ENCODE peak calls at places on chromosome 13, in five cellular contexts. F, C, R, H and N are unnamed samples.

GRCh38 chr13:44237276-44237767 is 136.3 kb upstream of the SERP2 start:
- DNase-seq in F (peak; percentile 76), C (no peak), R (peak; percentile 64), H (peak; percentile 92), N (peak; percentile 64)

GRCh38 chr13:110634558-110634957 is 19.2 kb downstream of the NAXD start:
- DNase-seq in F (peak; percentile 91), C (no peak), R (no peak), H (no peak), N (no peak)

GRCh38 chr13:113785051-113786010 is 26.3 kb downstream of the TMEM255B start:
- DNase-seq in F (peak; percentile 95), C (no peak), R (peak; percentile 67), H (no peak), N (no peak)

GRCh38 chr13:60398438-60398891 is 1.4 kb downstream of the TDRD3 start:
- DNase-seq in F (no peak), C (no peak), R (no peak), H (no peak), N (no peak)

GRCh38 chr13:95267662-95268369 is 33.4 kb downstream of the ABCC4 start:
- DNase-seq in F (peak; percentile 50), C (no peak), R (peak; percentile 82), H (no peak), N (no peak)

GRCh38 chr13:49759503-49759902 is 33.0 kb downstream of the KPNA3 start:
- DNase-seq in F (no peak), C (no peak), R (peak; percentile 13), H (no peak), N (no peak)

GRCh38 chr13:110501188-110501587 is 60.3 kb downstream of the RAB20 start:
- DNase-seq in F (no peak), C (no peak), R (no peak), H (no peak), N (no peak)

GRCh38 chr13:71218960-71219359 is 648.0 kb downstream of the DACH1 start:
- DNase-seq in F (no peak), C (no peak), R (no peak), H (no peak), N (no peak)

GRCh38 chr13:99062593-99062992 is 84.7 kb upstream of the DOCK9 start:
- DNase-seq in F (peak; percentile 59), C (no peak), R (peak; percentile 75), H (no peak), N (no peak)

GRCh38 chr13:25490236-25490635 is 118.5 kb downstream of the ATP8A2 start:
- DNase-seq in F (no peak), C (no peak), R (no peak), H (no peak), N (no peak)

GRCh38 chr13:52319876-52320275 is 86.1 kb downstream of the THSD1 start:
- DNase-seq in F (peak; percentile 7), C (no peak), R (peak; percentile 25), H (no peak), N (no peak)

GRCh38 chr13:33388254-33388998 is 102.9 kb upstream of the STARD13 start:
- DNase-seq in F (peak; percentile 3), C (no peak), R (peak; percentile 58), H (no peak), N (no peak)

GRCh38 chr13:19663416-19663979 is 30.0 kb downstream of the MPHOSPH8 start:
- DNase-seq in F (no peak), C (no peak), R (no peak), H (no peak), N (no peak)

GRCh38 chr13:31556376-31556775 is 182.9 kb upstream of the RXFP2 start:
- DNase-seq in F (peak; percentile 1), C (no peak), R (peak; percentile 75), H (no peak), N (no peak)

GRCh38 chr13:113616991-113617749 is 32.6 kb downstream of the TFDP1 start:
- DNase-seq in F (peak; percentile 17), C (no peak), R (peak; percentile 58), H (no peak), N (no peak)

GRCh38 chr13:43661321-43661720 is 125.5 kb downstream of the ENOX1 start:
- DNase-seq in F (no peak), C (no peak), R (no peak), H (no peak), N (no peak)

GRCh38 chr13:43804461-43805070 is 17.8 kb upstream of the ENOX1 start:
- DNase-seq in F (peak; percentile 21), C (no peak), R (peak; percentile 80), H (no peak), N (no peak)

GRCh38 chr13:27375686-27376326 is 48.6 kb upstream of the GTF3A start:
- DNase-seq in F (peak; percentile 46), C (peak; percentile 83), R (peak; percentile 60), H (peak; percentile 76), N (peak; percentile 39)

GRCh38 chr13:44874886-44875630 is 114.2 kb downstream of the NUFIP1 start:
- DNase-seq in F (peak; percentile 70), C (no peak), R (no peak), H (peak; percentile 37), N (no peak)

GRCh38 chr13:47679391-47679790 is 321.7 kb downstream of the SUCLA2 start:
- DNase-seq in F (no peak), C (no peak), R (no peak), H (no peak), N (no peak)

GRCh38 chr13:40468227-40468838 is 198.1 kb downstream of the FOXO1 start:
- DNase-seq in F (no peak), C (no peak), R (no peak), H (no peak), N (no peak)

GRCh38 chr13:92196566-92197256 is 798.3 kb downstream of the GPC5 start:
- DNase-seq in F (no peak), C (no peak), R (no peak), H (no peak), N (no peak)

GRCh38 chr13:50156722-50157121 is 141.5 kb downstream of the KCNRG start:
- DNase-seq in F (no peak), C (no peak), R (no peak), H (no peak), N (no peak)

GRCh38 chr13:99442273-99442895 is 58.9 kb upstream of the TM9SF2 start:
- DNase-seq in F (peak; percentile 21), C (no peak), R (peak; percentile 60), H (no peak), N (no peak)

GRCh38 chr13:38538412-38538811 is 148.5 kb upstream of the FREM2 start:
- DNase-seq in F (no peak), C (no peak), R (no peak), H (no peak), N (no peak)

GRCh38 chr13:108834193-108834592 is 204.8 kb downstream of the MYO16 start:
- DNase-seq in F (no peak), C (no peak), R (no peak), H (no peak), N (no peak)

GRCh38 chr13:114043421-114044053 is 69.7 kb upstream of the C13orf46 start:
- DNase-seq in F (peak; percentile 97), C (peak; percentile 65), R (peak; percentile 85), H (peak; percentile 79), N (no peak)

GRCh38 chr13:110950356-110950755 is 35.5 kb upstream of the ANKRD10 start:
- DNase-seq in F (no peak), C (no peak), R (no peak), H (no peak), N (no peak)

GRCh38 chr13:49302817-49303216 is 55.1 kb downstream of the CDADC1 start:
- DNase-seq in F (no peak), C (no peak), R (no peak), H (peak; percentile 63), N (no peak)

GRCh38 chr13:48232420-48233096 is 448 bp upstream of the ITM2B start:
- DNase-seq in F (no peak), C (no peak), R (no peak), H (no peak), N (no peak)

GRCh38 chr13:79869326-79869725 is 388.4 kb downstream of the NDFIP2 start:
- DNase-seq in F (no peak), C (no peak), R (no peak), H (no peak), N (no peak)

GRCh38 chr13:78183737-78184136 is 265.1 kb upstream of the EDNRB start:
- DNase-seq in F (no peak), C (no peak), R (no peak), H (no peak), N (no peak)

GRCh38 chr13:100512422-100512821 is 76.2 kb downstream of the GGACT start:
- DNase-seq in F (peak; percentile 26), C (no peak), R (peak; percentile 70), H (no peak), N (no peak)

GRCh38 chr13:26980099-26981031 is 191.2 kb downstream of the USP12 start:
- DNase-seq in F (no peak), C (no peak), R (no peak), H (no peak), N (no peak)

GRCh38 chr13:74891610-74892009 is 590.4 kb downstream of the TBC1D4 start:
- DNase-seq in F (no peak), C (no peak), R (no peak), H (no peak), N (no peak)

GRCh38 chr13:74221752-74222151 is 87.5 kb upstream of the KLF12 start:
- DNase-seq in F (no peak), C (no peak), R (no peak), H (no peak), N (no peak)

GRCh38 chr13:26685606-26686005 is 75.0 kb downstream of the GPR12 start:
- DNase-seq in F (no peak), C (no peak), R (no peak), H (no peak), N (no peak)

GRCh38 chr13:49858183-49858856 is 65.8 kb upstream of the KPNA3 start:
- DNase-seq in F (peak; percentile 65), C (no peak), R (peak; percentile 7), H (no peak), N (no peak)

GRCh38 chr13:43273362-43273761 is 250.0 kb downstream of the DNAJC15 start:
- DNase-seq in F (peak; percentile 52), C (no peak), R (no peak), H (no peak), N (no peak)